ENCODE peak calls at places on chromosomes 16 and 17, in five cellular contexts. One of them, this sample, is unnamed.

GRCh38 chr16:23282508-23282907 is 19.6 kb upstream of the SCNN1B start:
- DNase-seq in nucleus accumbens: no peak
- DNase-seq in kidney epithelial cell: no peak
- DNase-seq in BE2C: no peak
- DNase-seq in NCI-H2081: no peak
- DNase-seq in this sample: no peak

GRCh38 chr16:69513180-69513966 is 52.4 kb upstream of the NFAT5 start:
- DNase-seq in nucleus accumbens: no peak
- DNase-seq in kidney epithelial cell: peak
- DNase-seq in BE2C: no peak
- DNase-seq in NCI-H2081: no peak
- DNase-seq in this sample: no peak

GRCh38 chr17:47751471-47751870 is 18.4 kb downstream of the TBX21 start:
- DNase-seq in nucleus accumbens: no peak
- DNase-seq in kidney epithelial cell: no peak
- DNase-seq in BE2C: no peak
- DNase-seq in NCI-H2081: no peak
- DNase-seq in this sample: no peak

GRCh38 chr16:53080345-53081031 is 25.7 kb downstream of the CHD9 start:
- DNase-seq in nucleus accumbens: peak
- DNase-seq in kidney epithelial cell: no peak
- DNase-seq in BE2C: peak
- DNase-seq in NCI-H2081: no peak
- DNase-seq in this sample: no peak

GRCh38 chr17:3986939-3987335 is 22.7 kb upstream of the ATP2A3 start:
- DNase-seq in nucleus accumbens: no peak
- DNase-seq in kidney epithelial cell: no peak
- DNase-seq in BE2C: no peak
- DNase-seq in NCI-H2081: no peak
- DNase-seq in this sample: no peak

GRCh38 chr17:41657936-41658335 is 30.7 kb upstream of the EIF1 start:
- DNase-seq in nucleus accumbens: no peak
- DNase-seq in kidney epithelial cell: no peak
- DNase-seq in BE2C: no peak
- DNase-seq in NCI-H2081: no peak
- DNase-seq in this sample: no peak

GRCh38 chr16:19153876-19154275 is 14.2 kb upstream of the SYT17 start:
- DNase-seq in nucleus accumbens: no peak
- DNase-seq in kidney epithelial cell: no peak
- DNase-seq in BE2C: peak
- DNase-seq in NCI-H2081: peak
- DNase-seq in this sample: no peak

GRCh38 chr17:71188811-71189492 is 931.9 kb upstream of the SOX9 start:
- DNase-seq in nucleus accumbens: no peak
- DNase-seq in kidney epithelial cell: peak
- DNase-seq in BE2C: no peak
- DNase-seq in NCI-H2081: no peak
- DNase-seq in this sample: no peak